ENCODE peak calls at places on chromosomes 4 and X, in six cellular contexts. X is activated CD4-positive, alpha-beta T cell treated with anti-CD3 and anti-CD28 coated beads, Interleukin-2, amount 50 U/mL, for 4 hours; W is NCI-H510A; E is K562; H is stimulated activated CD4-positive, alpha-beta T cell treated with anti-CD3 and anti-CD28 coated beads, Interleukin-12 subunit alpha, Interleukin-12 subunit beta, amount 100 ng/mL, for 48 hours; B is tibial nerve. K is an unnamed sample.

GRCh38 chrX:154021131-154021611 is 1.5 kb upstream of the IRAK1 start:
- DNase-seq in X (no peak), W (no peak), E (peak; percentile 27), H (no peak), B (no peak), K (no peak)

GRCh38 chr4:142801966-142802365 is 44.1 kb downstream of the INPP4B start:
- DNase-seq in X (no peak), W (no peak), E (no peak), H (no peak), B (no peak), K (no peak)

GRCh38 chrX:104315555-104315954 is 60.8 kb upstream of the ESX1 start:
- DNase-seq in X (no peak), W (no peak), E (no peak), H (no peak), B (no peak), K (no peak)

GRCh38 chr4:86720508-86721068 is 126.5 kb downstream of the PTPN13 start:
- DNase-seq in X (no peak), W (no peak), E (no peak), H (no peak), B (no peak), K (no peak)

GRCh38 chrX:18664947-18665346 is 7.0 kb downstream of the RS1 start:
- DNase-seq in X (no peak), W (no peak), E (no peak), H (no peak), B (no peak), K (no peak)

GRCh38 chr4:18292411-18292810 is 270.9 kb upstream of the LCORL start:
- DNase-seq in X (no peak), W (no peak), E (no peak), H (no peak), B (no peak), K (no peak)

GRCh38 chrX:103847174-103847870 is 15.3 kb upstream of the RAB9B start:
- DNase-seq in X (no peak), W (no peak), E (no peak), H (no peak), B (no peak), K (no peak)

GRCh38 chr4:189436207-189436606 is 504.5 kb upstream of the FRG1 start:
- DNase-seq in X (no peak), W (no peak), E (no peak), H (no peak), B (no peak), K (no peak)

GRCh38 chr4:7426525-7427171 is 8.1 kb downstream of the PSAPL1 start:
- DNase-seq in X (no peak), W (no peak), E (no peak), H (no peak), B (no peak), K (no peak)

GRCh38 chr4:2820216-2820982 is 23.2 kb upstream of the ADD1 start:
- DNase-seq in X (no peak), W (peak; percentile 87), E (no peak), H (no peak), B (no peak), K (no peak)

GRCh38 chr4:109406337-109406931 is 27.2 kb upstream of the SEC24B start:
- DNase-seq in X (no peak), W (no peak), E (peak; percentile 49), H (no peak), B (no peak), K (no peak)

GRCh38 chr4:5322321-5322720 is 271.0 kb downstream of the STK32B start:
- DNase-seq in X (no peak), W (no peak), E (no peak), H (no peak), B (no peak), K (no peak)

GRCh38 chr4:3821580-3822229 is 55.5 kb downstream of the ADRA2C start:
- DNase-seq in X (no peak), W (no peak), E (no peak), H (no peak), B (no peak), K (no peak)

GRCh38 chrX:112834016-112834855 is 6.4 kb downstream of the AMOT start:
- DNase-seq in X (no peak), W (no peak), E (no peak), H (no peak), B (no peak), K (no peak)

GRCh38 chr4:25346913-25347312 is 30.1 kb upstream of the ANAPC4 start:
- DNase-seq in X (no peak), W (no peak), E (no peak), H (no peak), B (no peak), K (no peak)

GRCh38 chrX:152428089-152428488 is 23.0 kb downstream of the GABRA3 start:
- DNase-seq in X (no peak), W (no peak), E (no peak), H (no peak), B (no peak), K (no peak)

GRCh38 chr4:150546286-150546685 is 35.7 kb upstream of the MAB21L2 start:
- DNase-seq in X (no peak), W (no peak), E (no peak), H (no peak), B (no peak), K (no peak)

GRCh38 chr4:71062436-71062835 is 69.0 kb downstream of the DCK start:
- DNase-seq in X (no peak), W (no peak), E (no peak), H (no peak), B (no peak), K (no peak)

GRCh38 chr4:108107729-108108382 is 60.9 kb downstream of the LEF1 start:
- DNase-seq in X (peak; percentile 17), W (no peak), E (peak; percentile 52), H (no peak), B (no peak), K (no peak)

GRCh38 chr4:1385373-1386340 is 20.6 kb downstream of the NKX1-1 start:
- DNase-seq in X (no peak), W (no peak), E (no peak), H (no peak), B (no peak), K (no peak)

GRCh38 chr4:1470393-1470670 is 64.1 kb upstream of the NKX1-1 start:
- DNase-seq in X (no peak), W (no peak), E (no peak), H (no peak), B (no peak), K (no peak)

GRCh38 chr4:123444298-123444731 is 47.7 kb downstream of the SPRY1 start:
- DNase-seq in X (no peak), W (no peak), E (peak; percentile 66), H (no peak), B (no peak), K (peak; percentile 3)

GRCh38 chr4:164095313-164096110 is 601.0 kb downstream of the TMA16 start:
- DNase-seq in X (no peak), W (no peak), E (no peak), H (no peak), B (no peak), K (no peak)

GRCh38 chr4:99468891-99469290 is 33.7 kb upstream of the ADH7 start:
- DNase-seq in X (no peak), W (no peak), E (no peak), H (no peak), B (no peak), K (no peak)

GRCh38 chr4:125317526-125317880 is 2.7 kb downstream of the FAT4 start:
- DNase-seq in X (no peak), W (peak; percentile 53), E (no peak), H (no peak), B (peak; percentile 25), K (no peak)

GRCh38 chrX:77892887-77893286 is 2.3 kb downstream of the MAGT1 start:
- DNase-seq in X (no peak), W (no peak), E (no peak), H (no peak), B (no peak), K (no peak)

GRCh38 chr4:39054497-39054896 is 7.5 kb upstream of the KLHL5 start:
- DNase-seq in X (no peak), W (no peak), E (no peak), H (no peak), B (no peak), K (no peak)

GRCh38 chr4:153109296-153109868 is 94.9 kb upstream of the TRIM2 start:
- DNase-seq in X (no peak), W (no peak), E (no peak), H (no peak), B (no peak), K (no peak)

GRCh38 chr4:7902101-7902553 is 37.5 kb downstream of the AFAP1 start:
- DNase-seq in X (no peak), W (no peak), E (no peak), H (no peak), B (no peak), K (no peak)

GRCh38 chrX:45006002-45006800 is 133.2 kb downstream of the KDM6A start:
- DNase-seq in X (no peak), W (no peak), E (no peak), H (no peak), B (no peak), K (no peak)

GRCh38 chrX:13597928-13598327 is 28.5 kb downstream of the EGFL6 start:
- DNase-seq in X (no peak), W (no peak), E (no peak), H (no peak), B (no peak), K (no peak)